ENCODE peak calls at places on chromosomes 3 and 15, in ten cellular contexts. S is neural progenitor cell, L is endodermal cell, T is fibroblast of lung, U is gastrocnemius medialis, C is mammary epithelial cell, A is stomach, M is heart right ventricle, F is GM23338, J is left ventricle myocardium inferior. B is an unnamed sample.

GRCh38 chr15:89419370-89419984 is 76.9 kb downstream of the RHCG start:
- DNase-seq in S (peak; percentile 92), F (peak; percentile 94), U (no peak), M (peak; percentile 42), L (peak; percentile 96), C (peak; percentile 39), J (peak; percentile 40), T (peak; percentile 31), A (no peak), B (peak; percentile 73)

GRCh38 chr3:178996399-178996798 is 75.2 kb downstream of the ZMAT3 start:
- DNase-seq in S (no peak), T (no peak), A (no peak), M (no peak), C (no peak), L (no peak), J (no peak), F (no peak), U (no peak), B (no peak)

GRCh38 chr3:45153658-45154437 is 7.7 kb upstream of the CDCP1 start:
- DNase-seq in T (peak; percentile 35), U (no peak), F (no peak), A (no peak), C (peak; percentile 16), J (no peak), M (no peak), S (no peak), L (no peak), B (peak; percentile 82)

GRCh38 chr3:57127849-57128566 is 37.1 kb downstream of the IL17RD start:
- DNase-seq in J (no peak), S (no peak), A (no peak), C (no peak), L (no peak), U (no peak), F (no peak), T (no peak), M (no peak), B (no peak)

GRCh38 chr3:23859012-23859743 is 53.4 kb downstream of the UBE2E1 start:
- DNase-seq in L (no peak), C (peak; percentile 67), S (no peak), F (no peak), M (no peak), U (peak; percentile 76), A (no peak), T (peak; percentile 30), J (no peak), B (no peak)

GRCh38 chr3:64484289-64484992 is 203.4 kb downstream of the ADAMTS9 start:
- DNase-seq in U (peak; percentile 54), C (peak; percentile 58), F (peak; percentile 90), S (peak; percentile 86), T (peak; percentile 82), M (peak; percentile 73), J (peak; percentile 69), L (peak; percentile 96), A (peak; percentile 84), B (peak; percentile 92)

GRCh38 chr15:71238926-71239325 is 123.7 kb downstream of the THSD4 start:
- DNase-seq in F (no peak), T (no peak), J (no peak), A (no peak), M (no peak), S (no peak), C (no peak), L (no peak), U (no peak), B (no peak)

GRCh38 chr3:48528043-48528442 is 24.1 kb upstream of the SHISA5 start:
- DNase-seq in L (no peak), A (no peak), M (no peak), U (no peak), J (no peak), S (no peak), C (no peak), F (no peak), T (no peak), B (no peak)

GRCh38 chr3:133535971-133536634 is 37.4 kb upstream of the CDV3 start:
- DNase-seq in T (peak; percentile 98), M (no peak), A (peak; percentile 63), S (no peak), L (no peak), J (no peak), F (no peak), U (peak; percentile 13), C (peak; percentile 85), B (peak; percentile 94)

GRCh38 chr15:31276596-31277298 is 49.9 kb upstream of the KLF13 start:
- DNase-seq in U (peak; percentile 6), T (no peak), S (no peak), L (no peak), M (no peak), A (peak; percentile 21), J (no peak), C (no peak), F (no peak), B (peak; percentile 59)

GRCh38 chr15:74889390-74889881 is 406 bp upstream of the MPI start:
- DNase-seq in A (peak; percentile 34), L (peak; percentile 76), U (no peak), F (peak; percentile 69), J (peak; percentile 57), S (peak; percentile 51), C (no peak), T (peak; percentile 39), M (peak; percentile 40), B (peak; percentile 91)

GRCh38 chr3:63886843-63887242 is 23.2 kb downstream of the ATXN7 start:
- DNase-seq in J (no peak), C (no peak), F (no peak), T (no peak), A (no peak), M (no peak), U (no peak), S (no peak), L (no peak), B (no peak)

GRCh38 chr15:57947282-57947681 is 118.2 kb downstream of the ALDH1A2 start:
- DNase-seq in T (no peak), M (no peak), U (no peak), F (no peak), L (no peak), C (no peak), S (no peak), A (no peak), J (no peak), B (no peak)

GRCh38 chr15:85389774-85390173 is 9.4 kb downstream of the AKAP13 start:
- DNase-seq in J (no peak), U (no peak), F (no peak), M (no peak), C (no peak), A (no peak), T (no peak), S (no peak), L (no peak), B (no peak)

GRCh38 chr3:89372456-89372855 is 265.0 kb downstream of the EPHA3 start:
- DNase-seq in T (no peak), U (no peak), C (peak; percentile 46), S (no peak), F (no peak), J (no peak), M (no peak), L (no peak), A (no peak), B (no peak)

GRCh38 chr3:12049675-12050074 is 45.5 kb downstream of the SYN2 start:
- DNase-seq in J (no peak), T (peak; percentile 28), U (no peak), A (no peak), L (no peak), S (peak; percentile 45), M (no peak), F (peak; percentile 49), C (no peak), B (no peak)

GRCh38 chr15:40754883-40755815 is at the start of gene RMDN3:
- DNase-seq in S (peak; percentile 98), M (peak; percentile 94), C (peak; percentile 88), J (peak; percentile 93), T (peak; percentile 92), L (peak; percentile 98), F (peak; percentile 95), A (peak; percentile 94), U (peak; percentile 88), B (peak; percentile 98)

GRCh38 chr3:8660781-8661180 is 16.2 kb upstream of the SSUH2 start:
- DNase-seq in C (no peak), J (no peak), M (no peak), S (no peak), L (peak; percentile 56), A (no peak), F (no peak), U (no peak), T (peak; percentile 29), B (peak; percentile 74)

GRCh38 chr3:121916189-121916588 is 22.0 kb downstream of the SLC15A2 start:
- DNase-seq in L (no peak), M (no peak), U (no peak), J (no peak), A (no peak), C (no peak), F (no peak), S (no peak), T (no peak), B (no peak)

DNA sequence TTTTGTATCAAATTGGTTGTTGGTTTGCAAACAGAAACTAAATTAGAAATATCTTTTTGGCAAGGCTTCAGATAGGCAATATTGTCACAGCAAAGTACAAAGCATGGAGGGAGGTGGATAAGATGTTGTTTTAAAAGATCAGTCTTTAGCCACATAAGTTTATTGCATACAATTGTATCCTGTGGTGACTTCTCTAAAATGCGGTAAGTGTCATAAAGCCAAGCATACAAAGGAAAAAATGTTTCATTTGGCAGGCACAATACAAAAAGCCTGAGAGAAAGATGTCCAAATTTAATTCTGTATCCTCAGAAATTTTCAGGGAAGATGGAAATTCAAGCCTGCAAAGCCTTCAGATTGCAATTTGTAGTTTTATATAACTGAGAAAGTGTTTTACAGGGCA is 7.7 kb downstream of the KAT2B start:
- DNase-seq in T (no peak), S (no peak), L (no peak), U (no peak), J (no peak), A (no peak), C (no peak), F (no peak), M (no peak), B (peak; percentile 35)
- H3K27ac ChIP-seq in T (no peak overlapping the region), S (no peak overlapping the region), L (no peak overlapping the region), U (peak overlapping the region; percentile 7), J (peak overlapping the region; percentile 16), A (peak overlapping the region; percentile 62), C (no peak overlapping the region), F (no peak overlapping the region), M (no peak overlapping the region), B (peak overlapping the region; percentile 3)

GRCh38 chr3:129794319-129795201 is 99.0 kb downstream of the TMCC1 start:
- DNase-seq in A (peak; percentile 58), J (peak; percentile 22), L (peak; percentile 92), T (no peak), U (no peak), M (peak; percentile 32), F (peak; percentile 92), C (peak; percentile 97), S (peak; percentile 87), B (peak; percentile 53)
- H3K4me1 ChIP-seq in A (peaks cover 28% of the 10 kb centered on the region), J (peaks cover 24% of the 10 kb centered on the region), L (peaks cover 9% of the 10 kb centered on the region), T (peaks cover 2% of the 10 kb centered on the region), U (peaks cover 16% of the 10 kb centered on the region), M (peaks cover 13% of the 10 kb centered on the region), F (peaks cover 25% of the 10 kb centered on the region), C (peaks cover 27% of the 10 kb centered on the region), S (peaks cover 33% of the 10 kb centered on the region), B (peaks cover 17% of the 10 kb centered on the region)

GRCh38 chr3:30664884-30665283 is 58.5 kb downstream of the TGFBR2 start:
- DNase-seq in S (no peak), M (no peak), U (no peak), J (no peak), L (no peak), F (no peak), A (no peak), C (no peak), T (no peak), B (no peak)
- H3K4me3 ChIP-seq in S (no peak overlapping the region), M (no peak overlapping the region), U (no peak overlapping the region), J (no peak overlapping the region), L (no peak overlapping the region), F (no peak overlapping the region), A (no peak overlapping the region), C (no peak overlapping the region), T (no peak overlapping the region), B (no peak overlapping the region)

GRCh38 chr15:92091155-92091734 is 237.7 kb downstream of the SLCO3A1 start:
- DNase-seq in T (peak; percentile 14), L (peak; percentile 96), M (peak; percentile 55), J (no peak), F (peak; percentile 94), S (peak; percentile 80), A (peak; percentile 68), C (peak; percentile 27), U (no peak), B (peak; percentile 70)
- H3K27ac ChIP-seq in T (no peak overlapping the region), L (no peak overlapping the region), M (no peak overlapping the region), J (no peak overlapping the region), F (no peak overlapping the region), S (no peak overlapping the region), A (no peak overlapping the region), C (no peak overlapping the region), U (no peak overlapping the region), B (no peak overlapping the region)

B was measured in osteoblast.